ENCODE peak calls at places on chromosome 20, in eight cellular contexts. One of them, this sample, is unnamed.

GRCh38 chr20:46458891-46459750 is 52.7 kb upstream of the ELMO2 start:
- DNase-seq in stimulated activated CD4-positive, alpha-beta T cell treated with anti-CD3 and anti-CD28 coated beads, Interleukin-4, amount 100 ng/mL, for 48 hours: no peak
- DNase-seq in occipital lobe: peak
- DNase-seq in ELR: no peak
- DNase-seq in mesendoderm: peak
- DNase-seq in HFFc6: no peak
- DNase-seq in NCI-H2171: peak
- DNase-seq in activated CD4-positive, alpha-beta T cell treated with anti-CD3 and anti-CD28 coated beads, Interleukin-2, amount 50 U/mL, for 1 hour: no peak
- DNase-seq in this sample: peak

GRCh38 chr20:41534842-41535241 is 83.3 kb downstream of the CHD6 start:
- DNase-seq in stimulated activated CD4-positive, alpha-beta T cell treated with anti-CD3 and anti-CD28 coated beads, Interleukin-4, amount 100 ng/mL, for 48 hours: no peak
- DNase-seq in occipital lobe: no peak
- DNase-seq in ELR: peak
- DNase-seq in mesendoderm: no peak
- DNase-seq in HFFc6: no peak
- DNase-seq in NCI-H2171: no peak
- DNase-seq in activated CD4-positive, alpha-beta T cell treated with anti-CD3 and anti-CD28 coated beads, Interleukin-2, amount 50 U/mL, for 1 hour: no peak
- DNase-seq in this sample: no peak

GRCh38 chr20:3431109-3431508 is 23.6 kb upstream of the DNAAF9 start:
- DNase-seq in stimulated activated CD4-positive, alpha-beta T cell treated with anti-CD3 and anti-CD28 coated beads, Interleukin-4, amount 100 ng/mL, for 48 hours: no peak
- DNase-seq in occipital lobe: no peak
- DNase-seq in ELR: no peak
- DNase-seq in mesendoderm: no peak
- DNase-seq in HFFc6: peak
- DNase-seq in NCI-H2171: no peak
- DNase-seq in activated CD4-positive, alpha-beta T cell treated with anti-CD3 and anti-CD28 coated beads, Interleukin-2, amount 50 U/mL, for 1 hour: no peak
- DNase-seq in this sample: no peak

GRCh38 chr20:57619053-57619831 is 984 bp downstream of the ZBP1 start:
- DNase-seq in stimulated activated CD4-positive, alpha-beta T cell treated with anti-CD3 and anti-CD28 coated beads, Interleukin-4, amount 100 ng/mL, for 48 hours: peak
- DNase-seq in occipital lobe: no peak
- DNase-seq in ELR: no peak
- DNase-seq in mesendoderm: no peak
- DNase-seq in HFFc6: no peak
- DNase-seq in NCI-H2171: no peak
- DNase-seq in activated CD4-positive, alpha-beta T cell treated with anti-CD3 and anti-CD28 coated beads, Interleukin-2, amount 50 U/mL, for 1 hour: peak
- DNase-seq in this sample: peak

GRCh38 chr20:59822291-59823029 is 111.0 kb downstream of the SYCP2 start:
- DNase-seq in stimulated activated CD4-positive, alpha-beta T cell treated with anti-CD3 and anti-CD28 coated beads, Interleukin-4, amount 100 ng/mL, for 48 hours: no peak
- DNase-seq in occipital lobe: no peak
- DNase-seq in ELR: no peak
- DNase-seq in mesendoderm: no peak
- DNase-seq in HFFc6: no peak
- DNase-seq in NCI-H2171: no peak
- DNase-seq in activated CD4-positive, alpha-beta T cell treated with anti-CD3 and anti-CD28 coated beads, Interleukin-2, amount 50 U/mL, for 1 hour: no peak
- DNase-seq in this sample: no peak

GRCh38 chr20:36303020-36303595 is 3.0 kb upstream of the DLGAP4 start:
- DNase-seq in stimulated activated CD4-positive, alpha-beta T cell treated with anti-CD3 and anti-CD28 coated beads, Interleukin-4, amount 100 ng/mL, for 48 hours: no peak
- DNase-seq in occipital lobe: no peak
- DNase-seq in ELR: no peak
- DNase-seq in mesendoderm: no peak
- DNase-seq in HFFc6: no peak
- DNase-seq in NCI-H2171: peak
- DNase-seq in activated CD4-positive, alpha-beta T cell treated with anti-CD3 and anti-CD28 coated beads, Interleukin-2, amount 50 U/mL, for 1 hour: no peak
- DNase-seq in this sample: no peak

GRCh38 chr20:13455713-13456112 is 183.0 kb downstream of the TASP1 start:
- DNase-seq in stimulated activated CD4-positive, alpha-beta T cell treated with anti-CD3 and anti-CD28 coated beads, Interleukin-4, amount 100 ng/mL, for 48 hours: no peak
- DNase-seq in occipital lobe: no peak
- DNase-seq in ELR: no peak
- DNase-seq in mesendoderm: no peak
- DNase-seq in HFFc6: no peak
- DNase-seq in NCI-H2171: no peak
- DNase-seq in activated CD4-positive, alpha-beta T cell treated with anti-CD3 and anti-CD28 coated beads, Interleukin-2, amount 50 U/mL, for 1 hour: no peak
- DNase-seq in this sample: no peak

GRCh38 chr20:54642733-54643667 is 167.6 kb downstream of the DOK5 start:
- DNase-seq in stimulated activated CD4-positive, alpha-beta T cell treated with anti-CD3 and anti-CD28 coated beads, Interleukin-4, amount 100 ng/mL, for 48 hours: no peak
- DNase-seq in occipital lobe: no peak
- DNase-seq in ELR: no peak
- DNase-seq in mesendoderm: no peak
- DNase-seq in HFFc6: no peak
- DNase-seq in NCI-H2171: no peak
- DNase-seq in activated CD4-positive, alpha-beta T cell treated with anti-CD3 and anti-CD28 coated beads, Interleukin-2, amount 50 U/mL, for 1 hour: no peak
- DNase-seq in this sample: no peak

GRCh38 chr20:49914310-49915117 is 815 bp downstream of the SPATA2 start:
- DNase-seq in stimulated activated CD4-positive, alpha-beta T cell treated with anti-CD3 and anti-CD28 coated beads, Interleukin-4, amount 100 ng/mL, for 48 hours: no peak
- DNase-seq in occipital lobe: peak
- DNase-seq in ELR: peak
- DNase-seq in mesendoderm: peak
- DNase-seq in HFFc6: peak
- DNase-seq in NCI-H2171: no peak
- DNase-seq in activated CD4-positive, alpha-beta T cell treated with anti-CD3 and anti-CD28 coated beads, Interleukin-2, amount 50 U/mL, for 1 hour: no peak
- DNase-seq in this sample: no peak

GRCh38 chr20:39853664-39854063 is 835.4 kb downstream of the MAFB start:
- DNase-seq in stimulated activated CD4-positive, alpha-beta T cell treated with anti-CD3 and anti-CD28 coated beads, Interleukin-4, amount 100 ng/mL, for 48 hours: no peak
- DNase-seq in occipital lobe: no peak
- DNase-seq in ELR: peak
- DNase-seq in mesendoderm: peak
- DNase-seq in HFFc6: peak
- DNase-seq in NCI-H2171: no peak
- DNase-seq in activated CD4-positive, alpha-beta T cell treated with anti-CD3 and anti-CD28 coated beads, Interleukin-2, amount 50 U/mL, for 1 hour: no peak
- DNase-seq in this sample: no peak

GRCh38 chr20:11881453-11881852 is 36.2 kb upstream of the BTBD3 start:
- DNase-seq in stimulated activated CD4-positive, alpha-beta T cell treated with anti-CD3 and anti-CD28 coated beads, Interleukin-4, amount 100 ng/mL, for 48 hours: no peak
- DNase-seq in occipital lobe: no peak
- DNase-seq in ELR: no peak
- DNase-seq in mesendoderm: no peak
- DNase-seq in HFFc6: no peak
- DNase-seq in NCI-H2171: no peak
- DNase-seq in activated CD4-positive, alpha-beta T cell treated with anti-CD3 and anti-CD28 coated beads, Interleukin-2, amount 50 U/mL, for 1 hour: no peak
- DNase-seq in this sample: no peak

GRCh38 chr20:63831696-63832686 is 927 bp upstream of the ZBTB46 start:
- DNase-seq in stimulated activated CD4-positive, alpha-beta T cell treated with anti-CD3 and anti-CD28 coated beads, Interleukin-4, amount 100 ng/mL, for 48 hours: no peak
- DNase-seq in occipital lobe: no peak
- DNase-seq in ELR: no peak
- DNase-seq in mesendoderm: peak
- DNase-seq in HFFc6: no peak
- DNase-seq in NCI-H2171: no peak
- DNase-seq in activated CD4-positive, alpha-beta T cell treated with anti-CD3 and anti-CD28 coated beads, Interleukin-2, amount 50 U/mL, for 1 hour: no peak
- DNase-seq in this sample: no peak

GRCh38 chr20:18738055-18738454 is 75.5 kb upstream of the SCP2D1 start:
- DNase-seq in stimulated activated CD4-positive, alpha-beta T cell treated with anti-CD3 and anti-CD28 coated beads, Interleukin-4, amount 100 ng/mL, for 48 hours: no peak
- DNase-seq in occipital lobe: no peak
- DNase-seq in ELR: peak
- DNase-seq in mesendoderm: no peak
- DNase-seq in HFFc6: no peak
- DNase-seq in NCI-H2171: no peak
- DNase-seq in activated CD4-positive, alpha-beta T cell treated with anti-CD3 and anti-CD28 coated beads, Interleukin-2, amount 50 U/mL, for 1 hour: no peak
- DNase-seq in this sample: no peak

GRCh38 chr20:19777981-19778380 is 19.9 kb downstream of the RIN2 start:
- DNase-seq in stimulated activated CD4-positive, alpha-beta T cell treated with anti-CD3 and anti-CD28 coated beads, Interleukin-4, amount 100 ng/mL, for 48 hours: no peak
- DNase-seq in occipital lobe: no peak
- DNase-seq in ELR: no peak
- DNase-seq in mesendoderm: no peak
- DNase-seq in HFFc6: no peak
- DNase-seq in NCI-H2171: no peak
- DNase-seq in activated CD4-positive, alpha-beta T cell treated with anti-CD3 and anti-CD28 coated beads, Interleukin-2, amount 50 U/mL, for 1 hour: no peak
- DNase-seq in this sample: no peak

GRCh38 chr20:5843054-5843731 is 93.0 kb downstream of the SHLD1 start:
- DNase-seq in stimulated activated CD4-positive, alpha-beta T cell treated with anti-CD3 and anti-CD28 coated beads, Interleukin-4, amount 100 ng/mL, for 48 hours: no peak
- DNase-seq in occipital lobe: no peak
- DNase-seq in ELR: no peak
- DNase-seq in mesendoderm: no peak
- DNase-seq in HFFc6: no peak
- DNase-seq in NCI-H2171: no peak
- DNase-seq in activated CD4-positive, alpha-beta T cell treated with anti-CD3 and anti-CD28 coated beads, Interleukin-2, amount 50 U/mL, for 1 hour: no peak
- DNase-seq in this sample: no peak

GRCh38 chr20:252801-253200 is 4.7 kb upstream of the DEFB132 start:
- DNase-seq in stimulated activated CD4-positive, alpha-beta T cell treated with anti-CD3 and anti-CD28 coated beads, Interleukin-4, amount 100 ng/mL, for 48 hours: no peak
- DNase-seq in occipital lobe: no peak
- DNase-seq in ELR: no peak
- DNase-seq in mesendoderm: no peak
- DNase-seq in HFFc6: no peak
- DNase-seq in NCI-H2171: no peak
- DNase-seq in activated CD4-positive, alpha-beta T cell treated with anti-CD3 and anti-CD28 coated beads, Interleukin-2, amount 50 U/mL, for 1 hour: no peak
- DNase-seq in this sample: no peak

GRCh38 chr20:49785851-49786174 is 26.8 kb upstream of the SLC9A8 start:
- DNase-seq in stimulated activated CD4-positive, alpha-beta T cell treated with anti-CD3 and anti-CD28 coated beads, Interleukin-4, amount 100 ng/mL, for 48 hours: no peak
- DNase-seq in occipital lobe: no peak
- DNase-seq in ELR: no peak
- DNase-seq in mesendoderm: no peak
- DNase-seq in HFFc6: no peak
- DNase-seq in NCI-H2171: no peak
- DNase-seq in activated CD4-positive, alpha-beta T cell treated with anti-CD3 and anti-CD28 coated beads, Interleukin-2, amount 50 U/mL, for 1 hour: no peak
- DNase-seq in this sample: no peak